ENCODE peak calls at places on chromosome 21, in nine cellular contexts. U is WERI-Rb-1, F is A549, A is psoas muscle, Y is cardiac muscle cell, V is neural progenitor cell, B is SJSA1, C is OCI-LY7, N is prostate gland. I is an unnamed sample. For H3K9me3, the result is how much of the 10 kb centered on the place peaks cover.

GRCh38 chr21:34912022-34912933 is 136.8 kb downstream of the RUNX1 start:
- DNase-seq in B (no peak), C (no peak), U (no peak), V (no peak), A (no peak), F (no peak), N (no peak), Y (no peak), I (no peak)

GRCh38 chr21:45085700-45086099 is 11.3 kb downstream of the ADARB1 start:
- DNase-seq in F (no peak), C (no peak), Y (no peak), A (no peak), N (no peak), B (no peak), V (no peak), U (no peak), I (no peak)

GRCh38 chr21:35508389-35508888 is 459.3 kb upstream of the RUNX1 start:
- DNase-seq in C (peak), A (peak), F (peak), B (peak), V (peak), Y (peak), N (no peak), U (no peak), I (no peak)

GRCh38 chr21:33230518-33231324 is 983 bp downstream of the IFNAR2 start:
- DNase-seq in Y (peak), N (peak), A (peak), U (peak), F (peak), C (peak), V (peak), B (peak), I (peak)

GRCh38 chr21:45544449-45545235 is 2.4 kb upstream of the SLC19A1 start:
- DNase-seq in N (no peak), C (no peak), F (no peak), U (peak), A (no peak), Y (no peak), B (no peak), V (no peak), I (no peak)

GRCh38 chr21:45004059-45004422 is 64.2 kb downstream of the SLX9 start:
- DNase-seq in U (no peak), F (no peak), B (no peak), Y (no peak), N (no peak), C (no peak), A (peak), V (no peak), I (no peak)

GRCh38 chr21:36120304-36120902 is 14.5 kb upstream of the CBR3 start:
- DNase-seq in Y (peak), A (peak), N (no peak), B (peak), U (peak), C (no peak), V (no peak), F (no peak), I (no peak)

GRCh38 chr21:34915364-34915834 is 133.7 kb downstream of the RUNX1 start:
- DNase-seq in B (peak), C (no peak), A (no peak), Y (peak), U (no peak), V (no peak), N (no peak), F (no peak), I (no peak)

GRCh38 chr21:38905751-38906150 is 100.0 kb downstream of the ETS2 start:
- DNase-seq in N (no peak), F (no peak), A (no peak), C (no peak), U (no peak), V (no peak), B (no peak), Y (no peak), I (no peak)

GRCh38 chr21:42724226-42724920 is 71.0 kb downstream of the PDE9A start:
- DNase-seq in U (no peak), F (peak), C (no peak), B (peak), Y (peak), N (no peak), V (no peak), A (no peak), I (peak)

GRCh38 chr21:36825683-36826082 is 126.8 kb downstream of the SIM2 start:
- DNase-seq in B (no peak), F (no peak), U (no peak), N (no peak), Y (no peak), C (no peak), V (no peak), A (no peak), I (no peak)

GRCh38 chr21:43209575-43210453 is 41.0 kb downstream of the CRYAA start:
- DNase-seq in C (no peak), V (no peak), Y (peak), U (peak), A (peak), B (peak), F (peak), N (peak), I (no peak)

GRCh38 chr21:17612023-17612564 is 607 bp downstream of the BTG3 start:
- DNase-seq in Y (peak), A (peak), C (peak), U (peak), V (no peak), B (no peak), N (peak), F (peak), I (peak)

GRCh38 chr21:43824250-43824882 is 35.0 kb downstream of the RRP1 start:
- DNase-seq in V (no peak), Y (peak), B (peak), C (no peak), N (no peak), A (no peak), F (peak), U (no peak), I (no peak)

GRCh38 chr21:31902438-31902837 is 29.6 kb downstream of the HUNK start:
- DNase-seq in B (no peak), A (no peak), U (no peak), C (no peak), N (no peak), Y (no peak), F (no peak), V (no peak), I (no peak)

GRCh38 chr21:44397431-44398031 is 44.1 kb downstream of the TRPM2 start:
- DNase-seq in F (no peak), N (no peak), V (no peak), Y (no peak), A (no peak), B (no peak), C (no peak), U (no peak), I (no peak)

GRCh38 chr21:37374026-37374425 is 7.5 kb downstream of the DYRK1A start:
- DNase-seq in A (no peak), F (peak), B (peak), Y (peak), V (no peak), U (no peak), N (no peak), C (no peak), I (no peak)

GRCh38 chr21:39644069-39644468 is 31.3 kb downstream of the B3GALT5 start:
- DNase-seq in N (no peak), U (no peak), Y (no peak), F (no peak), V (no peak), C (no peak), B (no peak), A (no peak), I (no peak)

GRCh38 chr21:46187814-46188213 is 3.6 kb upstream of the SPATC1L start:
- DNase-seq in C (no peak), V (no peak), N (no peak), Y (no peak), U (no peak), F (no peak), A (no peak), B (no peak), I (no peak)

GRCh38 chr21:46001821-46002681 is 20.5 kb downstream of the COL6A1 start:
- DNase-seq in V (no peak), C (no peak), Y (no peak), A (peak), N (peak), F (no peak), B (no peak), U (no peak), I (no peak)

GRCh38 chr21:44521301-44521927 is 18.6 kb downstream of the KRTAP10-1 start:
- DNase-seq in V (no peak), C (no peak), F (no peak), U (peak), Y (no peak), N (no peak), B (no peak), A (peak), I (no peak)

GRCh38 chr21:45870851-45871615 is 110.5 kb upstream of the COL6A1 start:
- DNase-seq in F (no peak), U (no peak), N (no peak), B (no peak), V (no peak), C (no peak), Y (no peak), A (peak), I (no peak)

GRCh38 chr21:40141621-40142020 is 274.4 kb downstream of the PCP4 start:
- DNase-seq in F (no peak), U (no peak), B (no peak), N (no peak), V (no peak), Y (no peak), C (no peak), A (no peak), I (no peak)

GRCh38 chr21:36908260-36908908 is 58.1 kb downstream of the HLCS start:
- DNase-seq in F (peak), U (no peak), A (no peak), B (peak), N (no peak), C (no peak), Y (peak), V (no peak), I (no peak)

GRCh38 chr21:37119421-37120218 is 46.6 kb downstream of the TTC3 start:
- DNase-seq in N (no peak), U (no peak), Y (peak), C (no peak), V (peak), F (no peak), A (no peak), B (no peak), I (no peak)

GRCh38 chr21:39504230-39504629 is 52.5 kb downstream of the SH3BGR start:
- DNase-seq in V (no peak), N (no peak), B (no peak), A (no peak), Y (no peak), C (no peak), F (no peak), U (no peak), I (no peak)

GRCh38 chr21:37139902-37140301 is 66.8 kb downstream of the TTC3 start:
- DNase-seq in V (peak), A (no peak), C (no peak), F (no peak), B (peak), N (no peak), U (no peak), Y (peak), I (peak)

GRCh38 chr21:40143822-40144525 is 276.7 kb downstream of the PCP4 start:
- DNase-seq in N (peak), F (peak), B (peak), C (peak), U (peak), V (peak), Y (peak), A (no peak), I (peak)

GRCh38 chr21:43956019-43956666 is 56.0 kb upstream of the TRAPPC10 start:
- DNase-seq in V (no peak), Y (peak), A (no peak), U (no peak), B (peak), C (no peak), F (no peak), N (no peak), I (no peak)

GRCh38 chr21:46003575-46004007 is 22.0 kb downstream of the COL6A1 start:
- DNase-seq in U (no peak), A (no peak), C (no peak), F (no peak), N (peak), Y (no peak), B (no peak), V (no peak), I (no peak)

GRCh38 chr21:44286716-44287632 is 1.3 kb downstream of the AIRE start:
- DNase-seq in V (no peak), Y (no peak), C (no peak), A (peak), F (no peak), B (no peak), U (no peak), N (no peak), I (no peak)

GRCh38 chr21:38123626-38124025 is 133.2 kb upstream of the KCNJ15 start:
- DNase-seq in N (no peak), A (no peak), C (no peak), F (no peak), Y (no peak), V (no peak), B (no peak), U (no peak), I (no peak)

GRCh38 chr21:24220466-24220865 is 1386.8 kb downstream of the MRPL39 start:
- DNase-seq in B (no peak), V (no peak), U (no peak), Y (no peak), A (no peak), N (no peak), C (no peak), F (no peak), I (no peak)

DNA sequence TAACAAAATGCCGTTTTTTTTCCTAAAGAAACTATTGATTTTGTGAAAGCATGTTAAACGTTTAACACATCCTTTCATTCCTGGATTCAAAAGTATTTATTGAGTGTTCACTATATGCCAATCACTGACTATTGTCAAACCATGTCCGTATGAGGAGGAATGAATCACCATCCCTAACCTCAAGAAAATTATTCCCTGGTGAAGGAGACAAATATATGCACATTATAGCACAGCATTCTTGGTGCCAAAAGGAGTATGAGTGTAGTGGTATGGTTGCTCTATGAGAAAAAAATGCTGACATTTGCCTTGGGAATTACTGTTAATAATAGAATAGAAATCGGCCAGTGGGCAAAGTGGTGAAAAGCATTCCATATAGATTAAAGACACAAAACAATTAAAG is 1390.1 kb downstream of the MRPL39 start:
- DNase-seq in C (no peak), N (no peak), F (no peak), Y (no peak), B (no peak), U (no peak), V (no peak), A (no peak), I (no peak)
- H3K9me3 ChIP-seq in C (under half), N (under half), F (under half), Y (under half), B (under half), U (under half), V (under half), A (under half), I (under half)

GRCh38 chr21:15742694-15743093 is 12.9 kb downstream of the USP25 start:
- DNase-seq in U (no peak), F (no peak), B (no peak), C (no peak), A (no peak), N (no peak), Y (no peak), V (no peak), I (no peak)
- H3K9me3 ChIP-seq in U (under half), F (under half), B (under half), C (under half), A (under half), N (under half), Y (under half), V (under half), I (under half)

GRCh38 chr21:8993284-8993942 is 1528.0 kb upstream of the TPTE start:
- DNase-seq in F (peak), V (no peak), U (no peak), Y (no peak), A (no peak), B (no peak), N (no peak), C (no peak), I (no peak)

GRCh38 chr21:8993943-8994639 is 1527.3 kb upstream of the TPTE start:
- DNase-seq in F (peak), C (no peak), A (no peak), B (no peak), Y (no peak), U (no peak), V (no peak), N (no peak), I (no peak)

GRCh38 chr21:8994640-8995511 is 1526.5 kb upstream of the TPTE start:
- DNase-seq in V (no peak), U (no peak), C (no peak), N (no peak), B (no peak), A (no peak), F (peak), Y (no peak), I (no peak)

GRCh38 chr21:8997011-8997440 is 1524.4 kb upstream of the TPTE start:
- DNase-seq in Y (no peak), U (no peak), V (no peak), N (no peak), B (no peak), F (peak), C (no peak), A (no peak), I (no peak)

GRCh38 chr21:8998946-8999681 is 1522.3 kb upstream of the TPTE start:
- DNase-seq in U (no peak), V (no peak), B (no peak), Y (no peak), A (no peak), F (peak), C (no peak), N (no peak), I (no peak)
- H3K9me3 ChIP-seq in U (under half), V (half or more), B (under half), Y (under half), A (under half), F (under half), C (half or more), N (under half), I (half or more)

GRCh38 chr21:23936224-23936623 is 1671.1 kb downstream of the MRPL39 start:
- DNase-seq in F (peak), U (peak), B (no peak), C (no peak), Y (peak), A (no peak), V (peak), N (no peak), I (peak)

GRCh38 chr21:23939369-23940065 is 1667.8 kb downstream of the MRPL39 start:
- DNase-seq in U (no peak), C (no peak), A (no peak), B (no peak), N (no peak), V (no peak), Y (no peak), F (no peak), I (no peak)

DNA sequence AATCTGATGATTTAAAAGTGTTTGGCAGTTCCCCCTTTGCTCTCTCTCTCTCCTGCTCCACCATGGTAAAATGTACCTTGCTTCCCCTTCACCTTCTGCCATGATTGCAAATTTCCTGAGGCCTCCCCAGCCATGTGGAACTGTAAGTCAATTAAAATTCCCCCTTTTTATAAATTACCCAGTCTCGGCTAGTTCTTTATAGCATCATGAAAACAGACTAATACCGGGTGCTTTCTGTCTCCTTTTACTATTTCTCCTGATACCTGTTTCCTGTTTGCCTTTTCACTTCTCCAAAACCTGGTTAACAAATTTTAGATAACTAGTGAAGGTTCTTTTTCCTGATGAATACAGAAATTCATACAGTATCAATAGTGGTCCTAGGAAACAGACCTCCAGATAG is 1670.3 kb downstream of the MRPL39 start:
- DNase-seq in Y (no peak), B (no peak), U (no peak), C (no peak), V (no peak), N (no peak), A (no peak), F (no peak), I (no peak)
- H3K9me3 ChIP-seq in Y (under half), B (under half), U (under half), C (under half), V (under half), N (under half), A (under half), F (under half), I (under half)

GRCh38 chr21:22476726-22477646 is 1478.8 kb downstream of the NCAM2 start:
- DNase-seq in V (no peak), N (no peak), F (no peak), C (no peak), B (no peak), Y (no peak), U (no peak), A (no peak), I (peak)
- H3K9me3 ChIP-seq in V (under half), N (under half), F (under half), C (under half), B (under half), Y (under half), U (under half), A (under half), I (under half)

I was measured in A673.